ENCODE peak calls at places on chromosomes 1 and 21, in four cellular contexts. W is progenitor cell of endocrine pancreas, B is WTC11, Q is suprapubic skin. I is an unnamed sample.

GRCh38 chr1:11787251-11787803 is 18.4 kb downstream of the MTHFR start:
- DNase-seq in W (no peak), B (peak), Q (peak), I (no peak)

GRCh38 chr1:218982482-218982881 is 191.2 kb upstream of the LYPLAL1 start:
- DNase-seq in W (no peak), B (no peak), Q (no peak), I (no peak)

GRCh38 chr1:109716570-109717090 is 4.6 kb downstream of the GSTM5 start:
- DNase-seq in W (no peak), B (no peak), Q (no peak), I (no peak)

GRCh38 chr1:178046856-178047255 is 47.0 kb upstream of the RASAL2 start:
- DNase-seq in W (no peak), B (no peak), Q (no peak), I (no peak)

GRCh38 chr1:94020764-94021579 is 100.0 kb downstream of the ABCA4 start:
- DNase-seq in W (no peak), B (no peak), Q (no peak), I (no peak)

GRCh38 chr1:31662463-31662862 is 17.8 kb upstream of the PEF1 start:
- DNase-seq in W (no peak), B (no peak), Q (no peak), I (no peak)

GRCh38 chr1:15557008-15557407 is 27.8 kb downstream of the AGMAT start:
- DNase-seq in W (no peak), B (no peak), Q (no peak), I (no peak)

GRCh38 chr1:212692774-212693644 is 6.6 kb downstream of the BATF3 start:
- DNase-seq in W (no peak), B (no peak), Q (no peak), I (no peak)

GRCh38 chr1:35470964-35471613 is 86.1 kb downstream of the KIAA0319L start:
- DNase-seq in W (no peak), B (no peak), Q (no peak), I (no peak)

DNA sequence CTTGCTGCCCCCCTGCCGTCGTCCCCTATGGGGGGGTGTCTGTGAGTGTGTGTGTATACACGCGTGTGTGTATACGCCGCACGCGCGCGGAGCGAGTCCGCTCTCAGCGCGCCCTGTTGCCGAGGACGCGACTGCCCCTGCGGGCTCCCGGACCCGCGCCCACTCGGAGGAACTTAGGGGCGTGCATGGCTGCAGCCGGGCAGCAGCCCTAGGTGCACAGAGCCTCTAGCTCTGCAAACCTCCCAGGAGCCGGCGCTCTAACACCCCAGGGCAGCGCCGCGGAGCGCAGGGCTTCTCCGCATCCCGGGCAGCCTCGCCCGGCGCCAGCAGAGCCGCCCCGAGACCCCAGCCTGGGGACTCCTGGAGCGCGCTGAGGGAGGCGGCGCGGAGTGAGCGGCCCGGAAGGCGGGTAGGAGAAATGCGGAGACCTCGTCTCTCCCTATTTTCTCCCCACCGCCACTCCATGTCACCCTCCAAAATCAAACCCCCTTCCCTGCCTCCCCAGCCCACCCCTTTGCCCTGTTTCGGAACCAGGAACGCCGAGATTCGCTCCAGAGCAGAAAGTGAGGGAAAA is 574 bp downstream of the ITPKB start:
- DNase-seq in W (peak), B (peak), Q (no peak), I (peak)
- TF ChIP-seq CTCF in W (no peak), B (no peak), Q (no peak), I (no peak)

GRCh38 chr1:220528049-220528678 is at the start of gene MARK1:
- DNase-seq in W (peak), B (peak), Q (peak), I (peak)

GRCh38 chr1:220529530-220529920 is 1.6 kb downstream of the MARK1 start:
- DNase-seq in W (no peak), B (no peak), Q (no peak), I (no peak)

GRCh38 chr1:220527279-220528048 is 472 bp upstream of the MARK1 start:
- DNase-seq in W (no peak), B (no peak), Q (peak), I (peak)

GRCh38 chr1:220528679-220529529 is 968 bp downstream of the MARK1 start:
- DNase-seq in W (peak), B (peak), Q (peak), I (peak)

GRCh38 chr1:220526294-220526693 is 1.6 kb upstream of the MARK1 start:
- DNase-seq in W (no peak), B (peak), Q (no peak), I (no peak)
- TF ChIP-seq CTCF in W (peak), B (no peak), Q (no peak), I (no peak)

GRCh38 chr1:154611150-154611865 is 3.3 kb upstream of the ADAR start:
- DNase-seq in W (no peak), B (no peak), Q (no peak), I (no peak)

GRCh38 chr1:154609398-154610380 is 1.7 kb upstream of the ADAR start:
- DNase-seq in W (no peak), B (peak), Q (no peak), I (no peak)

GRCh38 chr1:154607084-154607747 is 770 bp downstream of the ADAR start:
- DNase-seq in W (no peak), B (peak), Q (no peak), I (peak)

GRCh38 chr1:154608522-154609294 is 722 bp upstream of the ADAR start:
- DNase-seq in W (peak), B (peak), Q (peak), I (peak)

DNA sequence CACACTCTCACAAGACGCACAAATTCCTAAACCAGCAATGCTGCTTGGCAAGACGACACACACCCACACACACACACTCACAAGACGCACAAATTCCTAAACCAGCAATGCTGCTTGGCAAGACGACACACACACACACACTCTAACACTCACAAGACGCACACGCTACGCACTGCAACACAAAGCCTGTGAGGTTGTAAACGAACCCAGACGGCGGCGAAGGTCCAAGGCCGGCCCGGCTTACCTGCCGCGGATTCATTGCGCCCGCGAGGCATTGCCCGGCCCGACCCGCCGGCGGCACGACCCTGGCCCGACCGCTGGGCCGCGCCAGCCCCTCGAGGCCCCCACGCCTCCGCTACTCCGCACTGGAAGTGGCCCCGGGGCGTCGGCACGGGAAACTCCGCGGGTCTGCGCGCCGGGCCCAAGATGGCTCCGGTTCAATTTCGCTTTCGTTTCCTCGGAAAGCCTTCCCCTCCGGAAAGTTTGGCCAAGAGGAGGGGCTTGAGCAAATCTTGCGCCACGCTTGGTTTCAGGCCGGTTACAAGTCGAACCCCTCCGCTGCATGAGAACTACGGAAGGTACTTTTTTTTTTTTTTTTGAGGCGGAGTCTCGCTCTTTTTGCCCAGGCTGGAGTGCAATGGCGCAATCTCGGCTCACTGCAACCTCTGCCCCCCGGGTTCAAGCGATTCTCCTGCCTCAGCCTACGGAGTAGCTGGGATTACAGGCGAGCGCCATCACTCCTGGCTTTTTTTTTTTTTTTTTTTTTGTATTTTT is at the start of gene ADAR:
- DNase-seq in W (peak), B (peak), Q (peak), I (peak)
- TF ChIP-seq CTCF in W (no peak), B (no peak), Q (no peak), I (no peak)

DNA sequence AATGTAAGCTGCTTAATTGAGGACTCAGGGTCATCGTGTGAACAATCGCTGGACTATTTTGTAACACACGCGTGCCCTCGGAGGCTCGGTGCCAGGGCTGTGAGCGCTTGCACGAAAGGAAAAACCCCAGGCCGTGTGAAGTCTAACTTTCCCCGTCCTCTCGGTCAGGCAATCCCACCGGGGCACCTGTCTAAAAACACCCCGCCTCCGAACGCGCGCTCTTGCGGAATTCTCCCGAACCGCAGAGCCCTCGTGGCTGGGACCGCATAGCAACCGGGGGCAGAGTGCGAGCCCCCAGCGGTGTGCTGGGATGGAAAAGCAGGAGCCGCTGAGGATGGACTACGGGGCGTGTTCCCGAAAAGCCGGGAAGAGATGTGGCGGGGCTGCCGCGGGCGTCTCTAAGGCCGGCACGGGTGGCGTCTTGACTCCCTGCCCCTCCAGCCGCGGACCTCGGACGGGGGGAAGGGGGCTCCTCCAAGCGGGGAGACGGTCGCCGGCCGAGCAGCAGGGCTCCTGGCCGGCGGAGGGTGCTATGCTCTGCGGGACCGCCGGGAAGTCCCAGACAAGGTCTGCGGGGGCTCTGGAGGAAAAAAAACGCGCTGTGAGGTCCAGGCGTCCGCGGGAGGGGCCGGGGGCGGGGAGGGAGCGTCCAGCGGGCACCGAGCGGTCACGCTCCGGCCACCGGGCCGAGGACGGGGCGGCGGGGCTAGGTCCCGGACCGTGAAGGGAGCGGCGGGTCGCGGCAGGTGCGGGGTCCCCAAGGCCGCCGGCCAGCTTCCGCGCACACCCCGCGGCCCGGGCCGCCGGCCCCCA is 936 bp downstream of the ZBTB21 start:
- DNase-seq in W (peak), B (peak), Q (peak), I (peak)
- TF ChIP-seq CTCF in W (peak), B (no peak), Q (peak), I (no peak)

DNA sequence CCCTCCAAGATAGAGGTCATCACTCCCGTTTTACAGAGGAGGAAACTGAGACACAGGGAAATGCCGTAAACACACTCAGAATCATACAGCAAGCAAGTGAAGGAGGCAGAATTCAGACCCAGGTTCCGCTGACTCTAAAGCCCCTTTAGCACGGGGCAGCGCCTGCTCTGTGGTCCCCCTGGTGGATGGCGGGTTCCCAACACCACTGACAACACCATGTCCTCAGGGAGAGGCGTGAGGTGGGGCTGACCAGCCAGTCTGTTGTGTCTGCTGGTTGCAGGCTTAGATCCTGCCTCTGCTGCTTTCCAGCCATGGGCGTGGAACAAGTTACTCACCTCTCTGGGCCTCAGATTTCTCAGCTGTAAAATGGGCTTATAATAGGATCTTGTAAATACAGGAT is 617.3 kb downstream of the MATN1 start:
- DNase-seq in W (peak), B (peak), Q (no peak), I (peak)
- TF ChIP-seq CTCF in W (peak), B (peak), Q (peak), I (peak)

GRCh38 chr21:30408782-30409494 is 13.1 kb downstream of the KRTAP13-1 start:
- DNase-seq in W (peak), B (peak), Q (no peak), I (peak)
- TF ChIP-seq CTCF in W (peak), B (no peak), Q (no peak), I (peak)

GRCh38 chr1:225987491-225988316 is 11.4 kb downstream of the SDE2 start:
- DNase-seq in W (no peak), B (no peak), Q (no peak), I (no peak)
- TF ChIP-seq CTCF in W (peak), B (peak), Q (peak), I (peak)

DNA sequence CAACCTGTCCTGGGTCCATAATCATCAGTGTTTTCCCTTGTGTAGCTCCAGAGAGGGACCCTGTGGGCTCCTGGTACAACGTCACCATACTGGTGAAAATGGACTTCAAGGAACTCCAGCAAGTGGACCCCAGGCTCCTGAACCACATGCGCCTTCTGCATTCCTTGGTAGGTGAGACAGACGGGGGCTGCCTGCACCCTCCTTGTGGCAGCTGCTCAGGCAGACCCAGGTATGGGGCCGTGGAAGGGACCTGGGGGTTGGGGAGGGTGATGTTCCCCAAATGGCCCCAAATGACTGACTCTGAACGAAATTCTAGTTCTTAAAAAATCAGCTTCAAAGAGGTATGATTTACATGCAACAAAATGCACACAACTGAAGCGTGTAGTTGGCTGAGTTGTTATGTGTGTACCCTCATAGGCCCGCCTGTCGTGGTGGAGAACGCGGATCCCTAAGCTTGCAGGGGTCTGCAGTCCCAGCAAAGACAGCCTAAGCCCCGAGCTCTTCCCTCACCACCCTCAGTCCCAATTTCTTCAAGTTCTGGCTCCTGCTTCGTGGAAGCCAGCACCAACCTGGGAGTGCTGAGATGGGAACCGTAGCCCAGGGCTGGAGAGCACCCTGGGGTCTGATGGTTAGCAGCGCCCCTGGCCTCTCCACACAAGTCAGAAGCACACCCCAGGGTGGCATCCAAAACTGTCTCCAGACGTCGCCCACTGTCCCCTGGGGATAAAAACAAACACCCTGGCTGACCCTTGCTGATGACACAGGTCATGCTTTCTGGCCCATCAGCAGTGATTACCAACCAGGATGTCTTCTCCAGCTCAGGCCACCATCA is 14.3 kb downstream of the UMODL1 start:
- DNase-seq in W (no peak), B (no peak), Q (no peak), I (no peak)
- TF ChIP-seq CTCF in W (no peak), B (no peak), Q (no peak), I (no peak)

GRCh38 chr1:224594360-224594759 is 21.8 kb upstream of the CNIH3 start:
- DNase-seq in W (no peak), B (no peak), Q (no peak), I (no peak)
- TF ChIP-seq CTCF in W (no peak), B (no peak), Q (no peak), I (no peak)

DNA sequence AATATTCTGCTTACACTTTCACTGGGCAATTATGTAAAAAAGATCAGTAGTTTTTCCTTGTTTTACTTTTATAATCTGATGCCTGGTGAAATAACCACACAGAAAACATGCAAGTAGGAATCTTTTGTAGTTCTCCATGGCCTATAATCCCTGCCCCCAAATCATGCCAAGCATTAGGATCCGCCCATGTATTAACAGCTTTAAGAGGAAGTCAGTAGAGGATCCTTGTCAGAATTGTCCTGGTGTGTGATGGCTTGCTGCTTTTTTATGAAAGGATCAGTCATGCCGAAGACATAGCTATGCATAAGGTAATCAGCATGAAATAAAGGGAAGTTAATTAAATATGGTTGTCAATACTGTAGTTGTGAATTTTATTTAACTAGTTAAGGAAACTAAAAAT is 20.0 kb downstream of the ADGRL2 start:
- DNase-seq in W (no peak), B (no peak), Q (no peak), I (no peak)
- TF ChIP-seq CTCF in W (no peak), B (no peak), Q (no peak), I (no peak)